ENCODE peak calls at places on chromosome 22, in seven cellular contexts. One of them, this sample, is unnamed.

GRCh38 chr22:35301370-35301874 is 1.7 kb downstream of the TOM1 start:
- DNase-seq in NCI-H1105 treated with DMSO at 0.1 percent for 48 hours: no peak
- DNase-seq in GM18507: no peak
- DNase-seq in lung: peak; percentile 80
- DNase-seq in head of caudate nucleus: no peak
- DNase-seq in GM19239: no peak
- DNase-seq in iris pigment epithelial cell: peak; percentile 99
- DNase-seq in this sample: peak; percentile 60

GRCh38 chr22:29342177-29342576 is 26.7 kb upstream of the RASL10A start:
- DNase-seq in NCI-H1105 treated with DMSO at 0.1 percent for 48 hours: no peak
- DNase-seq in GM18507: no peak
- DNase-seq in lung: no peak
- DNase-seq in head of caudate nucleus: no peak
- DNase-seq in GM19239: no peak
- DNase-seq in iris pigment epithelial cell: no peak
- DNase-seq in this sample: no peak

GRCh38 chr22:50656122-50657070 is 16.2 kb upstream of the SHANK3 start:
- DNase-seq in NCI-H1105 treated with DMSO at 0.1 percent for 48 hours: no peak
- DNase-seq in GM18507: no peak
- DNase-seq in lung: no peak
- DNase-seq in head of caudate nucleus: no peak
- DNase-seq in GM19239: no peak
- DNase-seq in iris pigment epithelial cell: peak; percentile 50
- DNase-seq in this sample: no peak

GRCh38 chr22:39428597-39429071 is 28.2 kb upstream of the MGAT3 start:
- DNase-seq in NCI-H1105 treated with DMSO at 0.1 percent for 48 hours: no peak
- DNase-seq in GM18507: no peak
- DNase-seq in lung: no peak
- DNase-seq in head of caudate nucleus: no peak
- DNase-seq in GM19239: no peak
- DNase-seq in iris pigment epithelial cell: peak; percentile 32
- DNase-seq in this sample: no peak

GRCh38 chr22:43945632-43946390 is 9.4 kb upstream of the SAMM50 start:
- DNase-seq in NCI-H1105 treated with DMSO at 0.1 percent for 48 hours: peak; percentile 18
- DNase-seq in GM18507: peak; percentile 52
- DNase-seq in lung: peak; percentile 58
- DNase-seq in head of caudate nucleus: peak; percentile 80
- DNase-seq in GM19239: peak; percentile 69
- DNase-seq in iris pigment epithelial cell: peak; percentile 65
- DNase-seq in this sample: peak; percentile 73

GRCh38 chr22:39466228-39467006 is 9.6 kb downstream of the MGAT3 start:
- DNase-seq in NCI-H1105 treated with DMSO at 0.1 percent for 48 hours: no peak
- DNase-seq in GM18507: no peak
- DNase-seq in lung: no peak
- DNase-seq in head of caudate nucleus: no peak
- DNase-seq in GM19239: no peak
- DNase-seq in iris pigment epithelial cell: no peak
- DNase-seq in this sample: no peak

GRCh38 chr22:35352214-35353111 is 28.4 kb upstream of the HMOX1 start:
- DNase-seq in NCI-H1105 treated with DMSO at 0.1 percent for 48 hours: no peak
- DNase-seq in GM18507: no peak
- DNase-seq in lung: peak; percentile 62
- DNase-seq in head of caudate nucleus: peak; percentile 64
- DNase-seq in GM19239: no peak
- DNase-seq in iris pigment epithelial cell: no peak
- DNase-seq in this sample: peak; percentile 42

GRCh38 chr22:17501679-17502285 is 61.5 kb upstream of the SLC25A18 start:
- DNase-seq in NCI-H1105 treated with DMSO at 0.1 percent for 48 hours: peak; percentile 66
- DNase-seq in GM18507: peak; percentile 38
- DNase-seq in lung: no peak
- DNase-seq in head of caudate nucleus: peak; percentile 41
- DNase-seq in GM19239: peak; percentile 57
- DNase-seq in iris pigment epithelial cell: peak; percentile 75
- DNase-seq in this sample: peak; percentile 76

GRCh38 chr22:45101828-45102227 is 61.9 kb upstream of the NUP50 start:
- DNase-seq in NCI-H1105 treated with DMSO at 0.1 percent for 48 hours: peak; percentile 32
- DNase-seq in GM18507: peak; percentile 23
- DNase-seq in lung: peak; percentile 41
- DNase-seq in head of caudate nucleus: peak; percentile 56
- DNase-seq in GM19239: peak; percentile 59
- DNase-seq in iris pigment epithelial cell: peak; percentile 72
- DNase-seq in this sample: peak; percentile 33

GRCh38 chr22:45227645-45228400 is 12.9 kb downstream of the KIAA0930 start:
- DNase-seq in NCI-H1105 treated with DMSO at 0.1 percent for 48 hours: no peak
- DNase-seq in GM18507: no peak
- DNase-seq in lung: no peak
- DNase-seq in head of caudate nucleus: peak; percentile 89
- DNase-seq in GM19239: no peak
- DNase-seq in iris pigment epithelial cell: no peak
- DNase-seq in this sample: no peak

GRCh38 chr22:43349636-43350035 is 6.5 kb upstream of the SCUBE1 start:
- DNase-seq in NCI-H1105 treated with DMSO at 0.1 percent for 48 hours: no peak
- DNase-seq in GM18507: no peak
- DNase-seq in lung: no peak
- DNase-seq in head of caudate nucleus: no peak
- DNase-seq in GM19239: no peak
- DNase-seq in iris pigment epithelial cell: no peak
- DNase-seq in this sample: no peak

GRCh38 chr22:28594076-28594783 is 85.4 kb downstream of the TTC28 start:
- DNase-seq in NCI-H1105 treated with DMSO at 0.1 percent for 48 hours: no peak
- DNase-seq in GM18507: no peak
- DNase-seq in lung: no peak
- DNase-seq in head of caudate nucleus: no peak
- DNase-seq in GM19239: no peak
- DNase-seq in iris pigment epithelial cell: no peak
- DNase-seq in this sample: no peak

GRCh38 chr22:19849800-19850481 is 4.7 kb downstream of the GNB1L start:
- DNase-seq in NCI-H1105 treated with DMSO at 0.1 percent for 48 hours: no peak
- DNase-seq in GM18507: no peak
- DNase-seq in lung: peak; percentile 86
- DNase-seq in head of caudate nucleus: no peak
- DNase-seq in GM19239: no peak
- DNase-seq in iris pigment epithelial cell: no peak
- DNase-seq in this sample: peak; percentile 98

GRCh38 chr22:24466831-24467249 is 28.3 kb upstream of the UPB1 start:
- DNase-seq in NCI-H1105 treated with DMSO at 0.1 percent for 48 hours: no peak
- DNase-seq in GM18507: no peak
- DNase-seq in lung: no peak
- DNase-seq in head of caudate nucleus: no peak
- DNase-seq in GM19239: no peak
- DNase-seq in iris pigment epithelial cell: peak; percentile 92
- DNase-seq in this sample: no peak

GRCh38 chr22:44406581-44407403 is 91.2 kb downstream of the RTL6 start:
- DNase-seq in NCI-H1105 treated with DMSO at 0.1 percent for 48 hours: no peak
- DNase-seq in GM18507: no peak
- DNase-seq in lung: no peak
- DNase-seq in head of caudate nucleus: no peak
- DNase-seq in GM19239: no peak
- DNase-seq in iris pigment epithelial cell: peak; percentile 20
- DNase-seq in this sample: no peak

GRCh38 chr22:26797910-26798309 is 140.5 kb downstream of the MIAT start:
- DNase-seq in NCI-H1105 treated with DMSO at 0.1 percent for 48 hours: no peak
- DNase-seq in GM18507: no peak
- DNase-seq in lung: no peak
- DNase-seq in head of caudate nucleus: no peak
- DNase-seq in GM19239: no peak
- DNase-seq in iris pigment epithelial cell: no peak
- DNase-seq in this sample: peak; percentile 9

GRCh38 chr22:31876156-31877035 is 67.9 kb upstream of the YWHAH start:
- DNase-seq in NCI-H1105 treated with DMSO at 0.1 percent for 48 hours: no peak
- DNase-seq in GM18507: no peak
- DNase-seq in lung: no peak
- DNase-seq in head of caudate nucleus: no peak
- DNase-seq in GM19239: no peak
- DNase-seq in iris pigment epithelial cell: no peak
- DNase-seq in this sample: no peak